ENCODE peak calls at places on chromosomes 12 and 14, in nine cellular contexts. D is stimulated activated CD4-positive, alpha-beta T cell treated with anti-CD3 and anti-CD28 coated beads, TNF-alpha, amount 100 ng/mL, for 1 hour; Q is NCI-H2081; V is nephron progenitor cell; Z is iPS DF 19.7; C is fibroblast of villous mesenchyme; K is mesendoderm; G is GM12878; X is MCF 10A. A is an unnamed sample.

GRCh38 chr12:124565656-124566180 is 1.7 kb downstream of the NCOR2 start:
- DNase-seq in D (no peak), Q (no peak), V (no peak), Z (no peak), C (no peak), K (peak), G (no peak), X (no peak), A (no peak)

GRCh38 chr12:54126696-54127537 is 61.9 kb downstream of the SMUG1 start:
- DNase-seq in D (no peak), Q (no peak), V (peak), Z (no peak), C (no peak), K (peak), G (no peak), X (peak), A (no peak)

GRCh38 chr14:68939424-68939892 is 39.6 kb downstream of the ACTN1 start:
- DNase-seq in D (no peak), Q (no peak), V (no peak), Z (no peak), C (peak), K (no peak), G (no peak), X (no peak), A (no peak)

GRCh38 chr12:119512772-119513497 is 80.6 kb upstream of the TMEM233 start:
- DNase-seq in D (no peak), Q (no peak), V (peak), Z (no peak), C (no peak), K (peak), G (no peak), X (peak), A (no peak)

GRCh38 chr14:22797017-22797917 is 18.0 kb downstream of the SLC7A7 start:
- DNase-seq in D (no peak), Q (no peak), V (no peak), Z (no peak), C (no peak), K (peak), G (no peak), X (no peak), A (no peak)

GRCh38 chr14:32898876-32899275 is 39.8 kb upstream of the NPAS3 start:
- DNase-seq in D (no peak), Q (no peak), V (no peak), Z (no peak), C (no peak), K (no peak), G (no peak), X (no peak), A (no peak)

GRCh38 chr14:71956920-71957563 is 24.8 kb downstream of the RGS6 start:
- DNase-seq in D (no peak), Q (no peak), V (no peak), Z (no peak), C (no peak), K (no peak), G (peak), X (no peak), A (no peak)

GRCh38 chr12:123041811-123042655 is 61.6 kb downstream of the ARL6IP4 start:
- DNase-seq in D (no peak), Q (no peak), V (no peak), Z (no peak), C (peak), K (no peak), G (no peak), X (no peak), A (no peak)

GRCh38 chr14:21070610-21071224 is 613 bp downstream of the ARHGEF40 start:
- DNase-seq in D (no peak), Q (no peak), V (peak), Z (no peak), C (peak), K (peak), G (no peak), X (peak), A (peak)

A was measured in endothelial cell of umbilical vein.